ENCODE peak calls at places on chromosomes 2 and 18, in ten cellular contexts. W is tibial nerve, Q is A549, A is stomach, O is GM12878, F is HepG2, Y is transverse colon, U is suprapubic skin, G is esophagus muscularis mucosa, B is upper lobe of left lung. D is an unnamed sample.

GRCh38 chr18:75183524-75183923 is 25.4 kb downstream of the PTGR3 start:
- DNase-seq in F (no peak), Y (no peak), A (no peak), W (no peak), G (no peak), U (no peak), O (no peak), Q (no peak), B (no peak), D (no peak)

GRCh38 chr2:36677386-36677785 is 19.1 kb upstream of the VIT start:
- DNase-seq in Y (no peak), G (no peak), B (no peak), Q (no peak), F (no peak), U (no peak), A (no peak), O (no peak), W (no peak), D (no peak)

GRCh38 chr2:178363252-178363651 is 87.7 kb downstream of the PRKRA start:
- DNase-seq in Y (no peak), O (no peak), A (no peak), W (no peak), G (no peak), U (no peak), B (no peak), F (peak; percentile 56), Q (peak; percentile 7), D (no peak)

GRCh38 chr2:47309952-47310800 is 92.8 kb upstream of the MSH2 start:
- DNase-seq in W (no peak), Y (peak; percentile 82), A (peak; percentile 48), U (no peak), F (peak; percentile 96), O (peak; percentile 100), G (no peak), Q (no peak), B (no peak), D (no peak)

GRCh38 chr2:232672581-232672980 is 24.6 kb upstream of the GIGYF2 start:
- DNase-seq in Q (no peak), G (no peak), B (no peak), U (no peak), F (no peak), W (no peak), A (no peak), O (no peak), Y (no peak), D (no peak)

GRCh38 chr2:117879003-117879402 is 64.5 kb downstream of the DDX18 start:
- DNase-seq in U (no peak), F (no peak), G (no peak), B (no peak), Y (no peak), A (no peak), Q (no peak), W (no peak), O (no peak), D (no peak)

GRCh38 chr18:58541137-58541788 is 87.6 kb downstream of the ALPK2 start:
- DNase-seq in A (no peak), B (no peak), Q (no peak), W (no peak), O (no peak), Y (no peak), U (no peak), F (no peak), G (no peak), D (no peak)

GRCh38 chr18:12585218-12585617 is 72.7 kb downstream of the SPIRE1 start:
- DNase-seq in O (no peak), F (no peak), Q (no peak), A (no peak), B (no peak), W (no peak), G (no peak), Y (no peak), U (no peak), D (no peak)

GRCh38 chr2:241867776-241868420 is 1.6 kb upstream of the RTP5 start:
- DNase-seq in U (no peak), Y (no peak), G (no peak), B (peak; percentile 49), O (no peak), W (no peak), A (peak; percentile 44), Q (no peak), F (no peak), D (no peak)

GRCh38 chr2:68925298-68925885 is 27.3 kb downstream of the GKN2 start:
- DNase-seq in Q (peak; percentile 78), A (peak; percentile 37), O (peak; percentile 12), B (no peak), Y (no peak), U (no peak), W (peak; percentile 66), F (peak; percentile 55), G (no peak), D (no peak)

GRCh38 chr2:2842466-2842865 is 511.4 kb upstream of the MYT1L start:
- DNase-seq in G (no peak), U (no peak), O (no peak), Q (no peak), F (no peak), Y (no peak), W (no peak), A (peak; percentile 14), B (no peak), D (no peak)

GRCh38 chr2:100321881-100322820 is at the start of gene LONRF2:
- DNase-seq in B (peak; percentile 91), Q (peak; percentile 44), W (no peak), G (no peak), Y (no peak), A (peak; percentile 52), U (no peak), O (no peak), F (no peak), D (peak; percentile 72)

GRCh38 chr2:218392459-218392858 is 7.2 kb upstream of the CTDSP1 start:
- DNase-seq in B (no peak), U (no peak), Y (no peak), O (no peak), W (no peak), Q (no peak), G (no peak), F (no peak), A (no peak), D (no peak)

GRCh38 chr2:218389333-218390150 is 7.5 kb downstream of the SLC11A1 start:
- DNase-seq in G (no peak), O (no peak), B (no peak), Q (no peak), F (peak; percentile 79), Y (no peak), A (no peak), U (no peak), W (no peak), D (no peak)

GRCh38 chr2:218392891-218393462 is 6.7 kb upstream of the CTDSP1 start:
- DNase-seq in B (peak; percentile 64), A (no peak), U (no peak), F (no peak), G (no peak), Q (no peak), W (no peak), Y (no peak), O (no peak), D (no peak)

GRCh38 chr2:218393750-218394290 is 5.8 kb upstream of the CTDSP1 start:
- DNase-seq in B (no peak), F (no peak), U (no peak), Y (no peak), A (no peak), Q (no peak), W (no peak), O (no peak), G (no peak), D (no peak)

GRCh38 chr2:218391202-218391601 is 8.5 kb upstream of the CTDSP1 start:
- DNase-seq in F (no peak), G (no peak), W (no peak), B (peak; percentile 85), O (no peak), U (no peak), Y (no peak), Q (no peak), A (no peak), D (no peak)
- TF ChIP-seq EP300 in F (no peak), G (no peak), W (no peak), B (no peak), O (no peak), U (no peak), Y (no peak), Q (no peak), A (no peak), D (no peak)

GRCh38 chr2:26722328-26722727 is 29.8 kb downstream of the KCNK3 start:
- DNase-seq in W (no peak), O (no peak), A (no peak), Y (no peak), G (no peak), B (no peak), F (no peak), U (no peak), Q (no peak), D (no peak)
- TF ChIP-seq POLR2A in W (no peak), O (no peak), A (no peak), Y (no peak), G (no peak), B (no peak), F (no peak), U (no peak), Q (no peak), D (no peak)

DNA sequence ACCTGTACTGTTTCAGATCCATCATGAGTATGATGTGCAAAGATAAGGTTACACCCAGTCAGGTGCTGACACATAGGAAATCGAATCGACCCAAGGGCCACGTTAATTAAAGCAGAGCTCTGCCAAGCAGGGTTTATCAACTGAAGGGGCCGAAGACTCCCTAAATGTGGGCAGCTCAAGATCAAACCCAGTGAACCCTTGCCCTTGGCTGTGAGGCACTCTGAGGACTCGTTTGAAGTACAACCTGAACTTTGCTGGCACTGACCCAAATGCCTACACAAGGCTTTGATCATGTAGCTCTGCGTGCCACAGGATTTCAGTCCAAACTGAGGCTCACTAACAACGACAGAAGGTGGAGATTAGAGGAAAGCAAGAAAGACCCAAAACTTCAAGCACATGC is 352.1 kb downstream of the MTX2 start:
- DNase-seq in W (no peak), B (no peak), U (no peak), Q (no peak), Y (no peak), O (no peak), F (peak; percentile 17), G (no peak), A (no peak), D (no peak)
- TF ChIP-seq EP300 in W (no peak), B (no peak), U (no peak), Q (no peak), Y (no peak), O (no peak), F (no peak), G (no peak), A (no peak), D (no peak)

DNA sequence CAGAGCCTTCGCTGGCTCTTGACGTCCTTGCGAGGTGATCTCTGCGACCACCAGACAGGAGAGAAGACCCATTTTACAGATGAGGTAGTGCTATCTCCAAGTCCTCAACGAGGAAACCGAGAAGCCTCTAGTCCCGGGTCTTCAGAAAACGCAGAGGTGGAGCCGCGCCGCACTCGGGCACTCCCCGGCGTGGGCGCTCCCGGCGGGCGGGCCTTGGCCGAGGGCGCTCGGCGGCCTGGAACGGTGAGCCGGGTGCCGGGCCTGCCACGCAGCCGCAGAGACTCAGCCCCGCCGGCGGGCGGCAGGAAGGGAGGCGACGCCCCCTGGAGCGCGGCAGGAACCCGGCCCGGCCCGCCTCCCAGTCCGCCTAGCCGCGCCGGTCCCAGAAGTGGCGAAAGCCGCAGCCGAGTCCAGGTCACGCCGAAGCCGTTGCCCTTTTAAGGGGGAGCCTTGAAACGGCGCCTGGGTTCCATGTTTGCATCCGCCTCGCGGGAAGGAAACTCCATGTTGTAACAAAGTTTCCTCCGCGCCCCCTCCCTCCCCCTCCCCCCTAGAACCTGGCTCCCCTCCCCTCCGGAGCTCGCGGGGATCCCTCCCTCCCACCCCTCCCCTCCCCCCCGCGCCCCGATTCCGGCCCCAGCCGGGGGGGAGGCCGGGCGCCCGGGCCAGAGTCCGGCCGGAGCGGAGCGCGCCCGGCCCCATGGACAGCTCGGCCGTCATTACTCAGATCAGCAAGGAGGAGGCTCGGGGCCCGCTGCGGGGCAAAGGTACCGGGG is at the start of gene CTDSP1:
- DNase-seq in U (peak; percentile 98), A (peak; percentile 99), Y (peak; percentile 98), Q (peak; percentile 86), G (peak; percentile 98), O (peak; percentile 73), F (peak; percentile 94), W (peak; percentile 97), B (peak; percentile 97), D (peak; percentile 97)
- TF ChIP-seq POLR2A in U (peak; percentile 50), A (peak; percentile 18), Y (peak; percentile 77), Q (peak; percentile 54), G (peak; percentile 79), O (peak; percentile 47), F (no peak), W (no peak), B (peak; percentile 65), D (peak; percentile 60)

D was measured in ovary.